ENCODE peak calls at places on chromosomes 11 and 22, in eight cellular contexts. L is mammary epithelial cell, H is adipocyte, C is right cardiac atrium, M is fibroblast of lung, R is upper lobe of right lung, Z is body of pancreas, G is neuronal stem cell. I is an unnamed sample. For H3K9me3, the result is how much of the 10 kb centered on the place peaks cover.

GRCh38 chr22:38858492-38858891 is 13.5 kb downstream of the CBX6 start:
- DNase-seq in R (no peak), M (no peak), C (no peak), G (no peak), L (no peak), H (no peak), Z (no peak), I (no peak)

GRCh38 chr11:58900479-58901420 is 38.5 kb upstream of the GLYATL1 start:
- DNase-seq in M (peak), R (peak), H (peak), C (peak), L (peak), Z (peak), G (peak), I (peak)

GRCh38 chr11:128790200-128790599 is 76.9 kb downstream of the KCNJ1 start:
- DNase-seq in H (no peak), G (no peak), C (peak), L (peak), R (no peak), Z (peak), M (peak), I (peak)

GRCh38 chr11:21806982-21807749 is 385.7 kb upstream of the ANO5 start:
- DNase-seq in G (no peak), C (no peak), R (no peak), L (no peak), Z (no peak), M (no peak), H (no peak), I (no peak)

GRCh38 chr11:73227571-73228211 is 9.6 kb downstream of the P2RY2 start:
- DNase-seq in R (peak), Z (peak), G (no peak), H (no peak), M (no peak), L (peak), C (no peak), I (no peak)

GRCh38 chr11:133153031-133153430 is 379.3 kb downstream of the OPCML start:
- DNase-seq in Z (no peak), M (no peak), C (no peak), G (no peak), R (no peak), H (no peak), L (no peak), I (no peak)

GRCh38 chr11:103367650-103368049 is 258.4 kb downstream of the DYNC2H1 start:
- DNase-seq in M (no peak), C (no peak), R (no peak), L (no peak), Z (no peak), H (peak), G (no peak), I (no peak)

GRCh38 chr11:12723410-12724297 is 49.4 kb downstream of the TEAD1 start:
- DNase-seq in G (no peak), L (peak), M (peak), R (no peak), H (peak), C (no peak), Z (no peak), I (peak)

GRCh38 chr22:19176175-19176630 is 2.3 kb downstream of the SLC25A1 start:
- DNase-seq in G (no peak), C (no peak), M (no peak), R (no peak), H (peak), Z (no peak), L (no peak), I (no peak)

GRCh38 chr22:16562711-16563554 is 29.7 kb downstream of the CCT8L2 start:
- DNase-seq in C (no peak), L (no peak), R (no peak), M (no peak), G (no peak), H (no peak), Z (no peak), I (no peak)
- H3K9me3 ChIP-seq in C (under half), L (under half), R (under half), M (under half), G (under half), H (under half), Z (under half), I (under half)

DNA sequence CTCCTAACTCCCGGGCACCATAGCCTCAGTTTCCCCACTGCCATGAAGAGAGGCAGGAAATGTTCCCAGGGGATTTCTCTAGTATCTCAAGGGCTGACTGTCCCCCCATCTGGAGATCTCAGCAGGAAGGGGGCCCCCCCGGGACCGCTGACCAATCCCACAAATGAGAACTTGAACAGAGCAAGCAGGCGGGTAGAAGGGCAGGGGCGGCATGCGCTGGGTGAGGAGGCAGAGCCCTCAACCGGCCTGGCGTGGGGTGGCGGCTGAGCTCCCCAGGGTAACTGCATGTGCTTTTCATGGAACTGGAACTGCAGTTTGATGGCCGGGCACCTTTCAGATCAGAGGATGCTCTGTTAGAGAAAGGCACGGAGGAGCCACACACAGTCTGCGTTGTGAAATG is 144.5 kb downstream of the CTTN start:
- DNase-seq in M (no peak), R (no peak), G (no peak), Z (no peak), H (no peak), L (no peak), C (no peak), I (no peak)
- H3K9me3 ChIP-seq in M (under half), R (under half), G (under half), Z (under half), H (under half), L (under half), C (under half), I (under half)

DNA sequence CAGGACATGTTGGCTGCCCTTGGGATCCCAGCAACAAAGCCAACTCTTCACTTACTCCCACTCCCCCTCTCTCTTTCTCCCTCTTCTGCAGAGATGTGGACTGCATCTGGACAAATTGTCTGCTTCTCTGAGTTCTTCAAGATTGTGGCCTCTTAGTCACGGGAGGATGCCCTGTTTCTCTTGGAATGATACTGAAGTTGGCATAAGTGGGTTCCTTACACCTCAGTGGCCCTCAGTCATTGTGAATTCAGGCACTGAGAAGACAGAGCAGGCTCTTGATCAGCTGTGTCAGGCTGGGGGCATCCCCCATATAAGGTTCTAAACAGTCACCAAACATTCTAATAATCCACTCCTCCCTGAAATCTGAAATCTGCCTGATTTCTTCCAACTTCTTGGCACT is 6.1 kb upstream of the E2F8 start:
- DNase-seq in L (no peak), H (no peak), R (no peak), M (no peak), G (no peak), C (no peak), Z (no peak), I (no peak)
- H3K9me3 ChIP-seq in L (under half), H (under half), R (under half), M (under half), G (under half), C (under half), Z (under half), I (under half)

GRCh38 chr22:47458348-47458747 is 695.9 kb downstream of the TBC1D22A start:
- DNase-seq in L (no peak), G (no peak), Z (no peak), R (no peak), H (no peak), M (no peak), C (no peak), I (no peak)

GRCh38 chr22:47460870-47461269 is 698.4 kb downstream of the TBC1D22A start:
- DNase-seq in Z (no peak), R (no peak), H (no peak), L (no peak), C (no peak), M (no peak), G (no peak), I (no peak)

GRCh38 chr22:47457509-47458300 is 695.3 kb downstream of the TBC1D22A start:
- DNase-seq in M (no peak), C (no peak), G (no peak), R (no peak), H (no peak), Z (no peak), L (no peak), I (no peak)

GRCh38 chr22:47456031-47456430 is 693.6 kb downstream of the TBC1D22A start:
- DNase-seq in H (no peak), R (no peak), M (no peak), L (no peak), Z (no peak), C (no peak), G (no peak), I (no peak)

DNA sequence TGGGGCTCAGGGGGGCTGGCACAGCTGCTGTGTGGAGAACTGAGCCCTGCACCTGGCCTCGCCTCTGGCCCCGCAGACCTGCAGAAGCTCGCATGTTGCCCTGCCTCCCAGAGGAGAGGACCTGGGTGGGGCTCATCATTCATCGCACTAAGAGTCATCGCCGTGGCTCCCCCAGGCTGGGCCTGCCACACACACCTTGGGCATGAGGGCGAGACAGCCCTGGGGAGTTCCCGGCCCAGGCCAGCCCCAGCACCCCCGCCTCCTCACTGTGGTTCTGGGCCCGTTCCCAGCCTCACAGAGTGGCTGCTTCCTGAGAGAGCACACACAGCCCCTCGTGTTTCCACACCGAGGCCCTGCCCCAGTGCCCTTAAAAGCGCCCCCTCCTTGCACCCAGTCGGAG is 694.6 kb downstream of the TBC1D22A start:
- DNase-seq in R (no peak), L (no peak), C (no peak), M (no peak), Z (no peak), G (no peak), H (no peak), I (no peak)
- H3K9me3 ChIP-seq in R (under half), L (under half), C (under half), M (under half), Z (under half), G (half or more), H (under half), I (under half)

DNA sequence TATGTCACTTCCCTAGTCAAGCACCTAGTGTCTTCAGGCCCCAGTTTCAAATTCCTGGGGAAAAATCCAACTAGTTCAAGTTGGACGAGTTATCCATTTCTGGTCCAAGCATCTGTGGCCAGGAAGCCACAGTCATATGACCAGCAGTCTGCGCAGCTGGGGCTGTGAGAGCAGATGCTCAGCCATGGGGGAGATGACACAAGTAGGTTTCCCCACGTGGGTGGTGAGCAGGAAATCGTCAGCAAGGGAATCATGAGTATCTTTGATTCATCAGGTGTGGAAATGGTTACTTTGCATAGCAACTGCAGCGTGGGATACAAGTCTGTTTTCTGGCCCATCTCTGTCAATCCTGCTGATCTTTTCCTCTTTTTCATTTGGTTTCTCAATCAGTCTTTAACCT is 185.3 kb downstream of the C11orf91 start:
- DNase-seq in C (no peak), H (no peak), M (no peak), R (no peak), Z (no peak), L (peak), G (no peak), I (no peak)
- H3K9me3 ChIP-seq in C (under half), H (under half), M (under half), R (under half), Z (under half), L (under half), G (under half), I (under half)

DNA sequence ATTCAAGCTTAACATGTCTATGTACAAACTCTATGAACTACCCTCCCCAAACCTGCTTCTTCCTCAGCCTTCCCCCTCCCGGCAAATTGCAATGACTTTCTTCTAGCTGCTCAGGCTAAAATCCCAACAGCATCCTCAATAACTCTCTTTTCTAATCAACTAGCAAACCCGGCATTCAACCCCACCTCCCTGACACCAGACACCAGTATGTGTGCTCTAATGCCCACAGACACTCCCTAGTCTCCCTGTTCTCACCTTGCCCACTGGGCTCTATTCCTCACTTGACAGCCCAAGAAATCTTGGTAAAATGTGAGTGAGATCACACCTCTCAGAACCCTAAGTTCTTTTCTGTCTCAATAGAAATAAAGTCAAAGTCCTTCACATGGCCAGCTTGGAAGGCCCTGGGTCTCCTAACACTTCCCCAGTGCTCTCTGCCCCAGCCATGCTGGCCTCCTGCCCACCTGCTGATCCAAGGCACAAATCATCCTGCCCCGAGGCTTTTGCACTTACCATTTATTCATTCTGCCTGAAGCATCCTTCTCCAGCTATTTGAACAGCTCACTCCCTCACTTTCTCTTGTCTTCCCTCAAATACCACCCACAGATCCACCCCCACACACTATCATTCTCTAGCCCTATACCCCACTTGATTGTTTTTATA is 26.3 kb downstream of the ISX start:
- DNase-seq in L (no peak), H (no peak), G (no peak), R (no peak), Z (no peak), C (no peak), M (no peak), I (no peak)
- H3K9me3 ChIP-seq in L (under half), H (under half), G (under half), R (under half), Z (under half), C (under half), M (under half), I (under half)

DNA sequence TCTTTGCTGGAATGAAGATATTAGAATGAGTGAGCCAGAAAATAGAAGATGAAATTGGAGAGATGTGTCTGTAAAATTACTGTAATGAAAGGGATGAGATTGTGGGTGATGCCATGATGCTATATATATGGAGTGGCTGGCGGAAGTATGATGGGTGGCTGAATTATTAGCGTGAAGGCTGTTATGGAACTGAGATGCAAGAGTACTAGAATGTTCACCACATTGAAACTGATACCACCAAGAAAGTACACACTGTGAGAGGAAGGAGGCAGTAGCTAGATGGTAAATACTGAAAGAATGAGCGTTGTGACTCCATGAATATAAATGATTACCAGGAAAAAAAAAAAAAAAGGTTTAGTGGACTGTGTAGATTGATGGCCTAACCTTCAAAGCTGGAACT is 411.9 kb downstream of the CNTN5 start:
- DNase-seq in Z (no peak), R (no peak), H (no peak), L (no peak), M (no peak), G (no peak), C (no peak), I (no peak)
- H3K9me3 ChIP-seq in Z (under half), R (under half), H (under half), L (under half), M (under half), G (under half), C (under half), I (under half)

GRCh38 chr22:49087716-49088660 is 739.7 kb downstream of the BRD1 start:
- DNase-seq in H (no peak), L (no peak), G (no peak), M (no peak), R (peak), Z (no peak), C (no peak), I (no peak)
- H3K9me3 ChIP-seq in H (under half), L (half or more), G (under half), M (under half), R (under half), Z (under half), C (under half), I (under half)

DNA sequence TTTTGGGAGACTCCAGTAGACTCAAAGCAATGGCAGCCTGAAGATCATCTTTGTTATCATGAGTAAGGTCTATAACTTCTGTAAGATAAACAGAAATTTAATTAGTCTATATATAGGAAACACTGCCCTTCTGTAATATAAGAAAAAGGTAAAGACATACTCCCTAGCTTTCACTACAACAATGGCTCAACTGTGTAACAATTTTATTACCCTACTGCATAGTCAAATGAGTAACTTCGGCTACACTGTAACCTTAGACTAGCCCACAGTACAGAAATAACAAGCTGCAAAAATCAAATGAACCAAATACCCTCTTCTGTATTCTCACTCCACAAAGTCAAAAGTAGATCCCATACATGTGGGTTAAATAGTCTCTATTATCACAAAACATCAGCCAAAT is 33.7 kb downstream of the USP28 start:
- DNase-seq in Z (no peak), R (no peak), H (no peak), G (no peak), C (no peak), M (no peak), L (no peak), I (no peak)
- H3K9me3 ChIP-seq in Z (under half), R (under half), H (under half), G (under half), C (under half), M (under half), L (under half), I (under half)

GRCh38 chr22:47206819-47207218 is 444.4 kb downstream of the TBC1D22A start:
- DNase-seq in R (no peak), G (no peak), H (no peak), Z (peak), M (no peak), L (no peak), C (no peak), I (no peak)
- H3K9me3 ChIP-seq in R (under half), G (half or more), H (under half), Z (under half), M (under half), L (under half), C (under half), I (under half)

I was measured in endothelial cell of umbilical vein.